ENCODE peak calls at places on chromosomes 13 and 19, in ten cellular contexts. One of them, this sample, is unnamed.

GRCh38 chr13:41107104-41107571 is 25.5 kb downstream of the KBTBD6 start:
- DNase-seq in stomach: no peak
- DNase-seq in transverse colon: no peak
- DNase-seq in GM23338: peak; percentile 11
- DNase-seq in K562: no peak
- DNase-seq in GM12878: no peak
- DNase-seq in breast epithelium: no peak
- DNase-seq in spleen: no peak
- DNase-seq in endothelial cell of umbilical vein: no peak
- DNase-seq in HCT116: no peak
- DNase-seq in this sample: no peak

GRCh38 chr19:42175952-42176648 is 41.4 kb downstream of the DEDD2 start:
- DNase-seq in GM23338: peak; percentile 75
- DNase-seq in stomach: no peak
- DNase-seq in spleen: no peak
- DNase-seq in HCT116: no peak
- DNase-seq in endothelial cell of umbilical vein: peak; percentile 12
- DNase-seq in GM12878: no peak
- DNase-seq in breast epithelium: no peak
- DNase-seq in K562: no peak
- DNase-seq in transverse colon: no peak
- DNase-seq in this sample: no peak

GRCh38 chr13:99528547-99528946 is 27.3 kb downstream of the TM9SF2 start:
- DNase-seq in GM23338: no peak
- DNase-seq in transverse colon: no peak
- DNase-seq in HCT116: no peak
- DNase-seq in endothelial cell of umbilical vein: peak; percentile 24
- DNase-seq in stomach: no peak
- DNase-seq in GM12878: no peak
- DNase-seq in spleen: no peak
- DNase-seq in breast epithelium: no peak
- DNase-seq in K562: no peak
- DNase-seq in this sample: no peak

GRCh38 chr19:15397782-15398181 is 18.2 kb upstream of the AKAP8 start:
- DNase-seq in transverse colon: no peak
- DNase-seq in spleen: no peak
- DNase-seq in breast epithelium: no peak
- DNase-seq in GM12878: no peak
- DNase-seq in stomach: no peak
- DNase-seq in endothelial cell of umbilical vein: no peak
- DNase-seq in HCT116: no peak
- DNase-seq in K562: no peak
- DNase-seq in GM23338: no peak
- DNase-seq in this sample: no peak

GRCh38 chr19:42396248-42396541 is 6.1 kb upstream of the CNFN start:
- DNase-seq in HCT116: no peak
- DNase-seq in spleen: no peak
- DNase-seq in K562: no peak
- DNase-seq in GM23338: peak; percentile 74
- DNase-seq in stomach: no peak
- DNase-seq in breast epithelium: no peak
- DNase-seq in GM12878: no peak
- DNase-seq in transverse colon: no peak
- DNase-seq in endothelial cell of umbilical vein: no peak
- DNase-seq in this sample: no peak

GRCh38 chr19:15296841-15297415 is 35.4 kb downstream of the BRD4 start:
- DNase-seq in stomach: no peak
- DNase-seq in spleen: peak; percentile 20
- DNase-seq in GM23338: no peak
- DNase-seq in breast epithelium: no peak
- DNase-seq in K562: no peak
- DNase-seq in transverse colon: no peak
- DNase-seq in HCT116: no peak
- DNase-seq in GM12878: no peak
- DNase-seq in endothelial cell of umbilical vein: no peak
- DNase-seq in this sample: no peak

GRCh38 chr19:30161770-30162169 is 210.4 kb upstream of the ZNF536 start:
- DNase-seq in endothelial cell of umbilical vein: no peak
- DNase-seq in transverse colon: no peak
- DNase-seq in spleen: no peak
- DNase-seq in HCT116: no peak
- DNase-seq in GM23338: no peak
- DNase-seq in stomach: no peak
- DNase-seq in breast epithelium: no peak
- DNase-seq in K562: no peak
- DNase-seq in GM12878: no peak
- DNase-seq in this sample: peak; percentile 56

GRCh38 chr19:42657551-42657950 is 62.8 kb upstream of the CEACAM8 start:
- DNase-seq in breast epithelium: no peak
- DNase-seq in HCT116: no peak
- DNase-seq in GM23338: no peak
- DNase-seq in endothelial cell of umbilical vein: no peak
- DNase-seq in stomach: no peak
- DNase-seq in spleen: no peak
- DNase-seq in K562: no peak
- DNase-seq in transverse colon: no peak
- DNase-seq in GM12878: no peak
- DNase-seq in this sample: no peak

GRCh38 chr13:28564030-28564429 is 69.1 kb upstream of the FLT1 start:
- DNase-seq in stomach: no peak
- DNase-seq in breast epithelium: peak; percentile 55
- DNase-seq in endothelial cell of umbilical vein: no peak
- DNase-seq in HCT116: no peak
- DNase-seq in spleen: no peak
- DNase-seq in GM12878: no peak
- DNase-seq in K562: no peak
- DNase-seq in transverse colon: peak; percentile 69
- DNase-seq in GM23338: no peak
- DNase-seq in this sample: no peak

GRCh38 chr13:27132538-27132937 is 39.1 kb downstream of the USP12 start:
- DNase-seq in endothelial cell of umbilical vein: peak; percentile 13
- DNase-seq in K562: no peak
- DNase-seq in transverse colon: no peak
- DNase-seq in GM23338: no peak
- DNase-seq in spleen: no peak
- DNase-seq in breast epithelium: no peak
- DNase-seq in HCT116: no peak
- DNase-seq in GM12878: peak; percentile 40
- DNase-seq in stomach: no peak
- DNase-seq in this sample: no peak

DNA sequence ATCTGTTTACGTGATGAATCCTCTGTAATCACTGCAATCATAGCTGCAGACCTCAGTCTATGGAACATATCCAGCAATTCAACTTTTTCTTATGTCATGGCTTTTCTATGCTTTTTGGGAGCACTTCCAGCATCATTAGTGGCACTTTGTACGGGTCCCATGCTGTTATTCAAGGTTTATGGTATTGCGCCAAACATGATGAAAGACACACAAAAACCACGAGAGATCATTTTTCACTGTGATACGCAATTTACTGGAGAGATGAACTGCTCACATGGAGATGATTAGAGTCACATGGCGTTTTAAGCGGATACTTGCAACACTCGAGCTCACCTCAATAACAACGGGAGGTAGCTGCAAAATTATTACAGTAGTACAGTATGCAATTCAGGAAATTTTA is 2101.7 kb upstream of the PCDH20 start:
- DNase-seq in HCT116: no peak
- DNase-seq in K562: no peak
- DNase-seq in stomach: no peak
- DNase-seq in breast epithelium: no peak
- DNase-seq in spleen: no peak
- DNase-seq in endothelial cell of umbilical vein: no peak
- DNase-seq in transverse colon: no peak
- DNase-seq in GM23338: no peak
- DNase-seq in GM12878: no peak
- DNase-seq in this sample: no peak
- TF ChIP-seq POLR2AphosphoS5 in HCT116: no peak
- TF ChIP-seq POLR2AphosphoS5 in K562: no peak
- TF ChIP-seq POLR2AphosphoS5 in stomach: no peak
- TF ChIP-seq POLR2AphosphoS5 in breast epithelium: no peak
- TF ChIP-seq POLR2AphosphoS5 in spleen: no peak
- TF ChIP-seq POLR2AphosphoS5 in endothelial cell of umbilical vein: no peak
- TF ChIP-seq POLR2AphosphoS5 in transverse colon: no peak
- TF ChIP-seq POLR2AphosphoS5 in GM23338: no peak
- TF ChIP-seq POLR2AphosphoS5 in GM12878: no peak
- TF ChIP-seq POLR2AphosphoS5 in this sample: no peak

GRCh38 chr13:52399037-52399436 is 6.9 kb downstream of the THSD1 start:
- DNase-seq in K562: no peak
- DNase-seq in GM23338: no peak
- DNase-seq in endothelial cell of umbilical vein: no peak
- DNase-seq in spleen: no peak
- DNase-seq in stomach: no peak
- DNase-seq in GM12878: no peak
- DNase-seq in transverse colon: no peak
- DNase-seq in breast epithelium: no peak
- DNase-seq in HCT116: no peak
- DNase-seq in this sample: no peak

GRCh38 chr13:52393572-52394357 is 12.2 kb downstream of the THSD1 start:
- DNase-seq in GM12878: no peak
- DNase-seq in spleen: no peak
- DNase-seq in breast epithelium: no peak
- DNase-seq in stomach: no peak
- DNase-seq in GM23338: no peak
- DNase-seq in endothelial cell of umbilical vein: peak; percentile 87
- DNase-seq in transverse colon: no peak
- DNase-seq in HCT116: no peak
- DNase-seq in K562: no peak
- DNase-seq in this sample: no peak

GRCh38 chr13:52405369-52405766 is 604 bp downstream of the THSD1 start:
- DNase-seq in GM23338: peak; percentile 28
- DNase-seq in HCT116: no peak
- DNase-seq in transverse colon: no peak
- DNase-seq in spleen: no peak
- DNase-seq in K562: no peak
- DNase-seq in stomach: no peak
- DNase-seq in breast epithelium: no peak
- DNase-seq in endothelial cell of umbilical vein: peak; percentile 52
- DNase-seq in GM12878: no peak
- DNase-seq in this sample: no peak

GRCh38 chr13:52395704-52396103 is 10.3 kb downstream of the THSD1 start:
- DNase-seq in stomach: no peak
- DNase-seq in breast epithelium: no peak
- DNase-seq in K562: no peak
- DNase-seq in GM12878: no peak
- DNase-seq in endothelial cell of umbilical vein: no peak
- DNase-seq in transverse colon: no peak
- DNase-seq in GM23338: no peak
- DNase-seq in HCT116: no peak
- DNase-seq in spleen: no peak
- DNase-seq in this sample: no peak

DNA sequence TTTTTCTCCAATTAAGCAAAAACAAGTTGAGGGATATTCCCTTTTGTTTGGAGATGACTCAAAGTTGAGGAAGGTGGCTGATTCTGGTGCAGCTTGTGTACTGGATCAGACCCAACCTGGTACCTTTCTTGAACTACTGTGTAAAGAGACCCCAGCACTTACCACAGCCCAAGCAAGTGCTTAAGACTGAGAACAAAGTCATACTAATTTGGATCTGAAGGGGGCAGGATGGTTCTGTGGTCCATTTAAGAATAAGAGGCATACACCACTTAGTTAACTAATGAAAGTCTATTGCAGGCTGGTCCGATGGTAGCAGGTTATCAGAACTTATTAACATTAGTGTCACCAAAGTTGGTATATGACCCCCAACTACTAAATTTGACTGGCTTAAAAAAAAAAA is 6.3 kb downstream of the THSD1 start:
- DNase-seq in HCT116: no peak
- DNase-seq in spleen: no peak
- DNase-seq in K562: no peak
- DNase-seq in stomach: no peak
- DNase-seq in endothelial cell of umbilical vein: peak; percentile 69
- DNase-seq in GM23338: peak; percentile 22
- DNase-seq in breast epithelium: no peak
- DNase-seq in transverse colon: no peak
- DNase-seq in GM12878: no peak
- DNase-seq in this sample: no peak
- TF ChIP-seq CTCF in HCT116: no peak
- TF ChIP-seq CTCF in spleen: peak; percentile 8
- TF ChIP-seq CTCF in K562: no peak
- TF ChIP-seq CTCF in stomach: no peak
- TF ChIP-seq CTCF in endothelial cell of umbilical vein: no peak
- TF ChIP-seq CTCF in GM23338: peak; percentile 37
- TF ChIP-seq CTCF in breast epithelium: no peak
- TF ChIP-seq CTCF in transverse colon: no peak
- TF ChIP-seq CTCF in GM12878: no peak
- TF ChIP-seq CTCF in this sample: no peak

DNA sequence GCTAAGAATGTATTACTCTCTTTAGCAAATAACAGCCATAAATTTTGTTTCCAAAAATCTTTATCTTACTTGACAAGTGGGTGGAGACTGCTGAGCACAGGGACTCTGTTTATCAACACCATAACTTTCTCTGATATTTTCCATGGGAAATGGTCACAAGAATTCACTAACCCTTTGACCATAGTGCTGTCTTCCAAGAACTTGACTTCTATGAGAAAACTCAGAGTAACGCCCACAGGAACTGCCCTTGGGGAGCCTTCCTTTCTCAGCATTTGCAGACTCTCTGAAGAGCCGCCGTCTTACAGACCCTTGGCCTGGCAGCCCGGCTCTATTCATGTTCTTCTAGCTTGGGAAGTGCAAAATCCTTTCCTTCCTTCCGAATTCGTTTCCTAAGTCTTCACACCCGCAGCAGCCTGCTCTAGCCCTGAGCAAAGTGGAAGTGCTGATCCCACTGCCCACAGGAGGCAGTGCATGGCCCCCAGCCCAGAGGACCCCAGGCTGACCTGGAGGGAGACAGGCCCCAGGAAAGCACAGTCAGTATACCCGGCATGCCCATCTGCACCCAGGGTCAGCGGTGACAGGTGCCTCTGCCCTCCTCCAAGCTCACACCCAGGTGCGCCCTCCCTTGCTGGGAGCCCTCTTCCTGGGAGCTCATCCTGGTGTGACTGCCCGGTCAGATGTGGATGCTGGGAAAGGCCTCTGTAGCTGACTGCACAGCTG is 10.2 kb downstream of the GAS6 start:
- DNase-seq in GM23338: no peak
- DNase-seq in HCT116: no peak
- DNase-seq in K562: no peak
- DNase-seq in transverse colon: no peak
- DNase-seq in endothelial cell of umbilical vein: peak; percentile 60
- DNase-seq in breast epithelium: no peak
- DNase-seq in spleen: peak; percentile 62
- DNase-seq in stomach: no peak
- DNase-seq in GM12878: no peak
- DNase-seq in this sample: no peak
- H3K4me1 ChIP-seq in GM23338: peaks cover 6% of the 10 kb centered on the region
- H3K4me1 ChIP-seq in HCT116: peaks cover 10% of the 10 kb centered on the region
- H3K4me1 ChIP-seq in K562: peaks cover 54% of the 10 kb centered on the region
- H3K4me1 ChIP-seq in transverse colon: peaks cover 70% of the 10 kb centered on the region
- H3K4me1 ChIP-seq in endothelial cell of umbilical vein: no peaks in the 10 kb centered on the region
- H3K4me1 ChIP-seq in breast epithelium: peaks cover 12% of the 10 kb centered on the region
- H3K4me1 ChIP-seq in spleen: peaks cover 15% of the 10 kb centered on the region
- H3K4me1 ChIP-seq in stomach: peaks cover 53% of the 10 kb centered on the region
- H3K4me1 ChIP-seq in GM12878: no peaks in the 10 kb centered on the region
- H3K4me1 ChIP-seq in this sample: peaks cover 88% of the 10 kb centered on the region

DNA sequence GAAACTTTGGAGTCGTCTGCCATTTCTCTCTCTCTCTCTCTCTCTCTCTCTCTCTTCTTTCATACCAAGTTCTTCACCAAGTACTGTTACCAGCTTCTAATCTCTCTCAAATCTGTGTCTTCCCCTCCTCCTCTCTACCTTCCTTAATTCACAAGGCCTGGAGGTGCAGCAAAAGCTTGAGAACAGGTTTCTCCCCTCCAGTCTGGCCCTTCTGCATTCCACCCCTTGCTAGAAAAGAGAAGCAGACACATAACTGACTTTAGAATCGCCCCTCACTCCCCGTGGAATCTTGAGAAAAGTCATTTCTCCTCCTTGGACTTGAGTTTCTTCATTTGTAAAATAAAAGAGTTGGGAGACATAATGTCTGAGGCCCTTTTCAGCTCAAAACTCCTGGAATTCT is 20.5 kb downstream of the AMER2 start:
- DNase-seq in endothelial cell of umbilical vein: no peak
- DNase-seq in K562: no peak
- DNase-seq in spleen: no peak
- DNase-seq in breast epithelium: no peak
- DNase-seq in transverse colon: no peak
- DNase-seq in GM23338: no peak
- DNase-seq in GM12878: no peak
- DNase-seq in HCT116: no peak
- DNase-seq in stomach: no peak
- DNase-seq in this sample: no peak
- TF ChIP-seq POLR2AphosphoS5 in endothelial cell of umbilical vein: no peak
- TF ChIP-seq POLR2AphosphoS5 in K562: no peak
- TF ChIP-seq POLR2AphosphoS5 in spleen: no peak
- TF ChIP-seq POLR2AphosphoS5 in breast epithelium: no peak
- TF ChIP-seq POLR2AphosphoS5 in transverse colon: no peak
- TF ChIP-seq POLR2AphosphoS5 in GM23338: no peak
- TF ChIP-seq POLR2AphosphoS5 in GM12878: no peak
- TF ChIP-seq POLR2AphosphoS5 in HCT116: no peak
- TF ChIP-seq POLR2AphosphoS5 in stomach: no peak
- TF ChIP-seq POLR2AphosphoS5 in this sample: no peak

This sample was measured in vagina.